ENCODE peak calls at places on chromosomes 13 and 19, in seven cellular contexts. R is left ventricle myocardium inferior; L is CD8-positive, alpha-beta T cell; B is psoas muscle; I is neural progenitor cell; X is stomach; K is colonic mucosa. H is an unnamed sample. For H3K36me3 and H3K27me3, the result is how much of the 10 kb centered on the place peaks cover.

GRCh38 chr13:46342538-46342937 is 44.5 kb downstream of the RUBCNL start:
- DNase-seq in R (no peak), L (no peak), B (no peak), I (no peak), X (no peak), K (no peak), H (no peak)

GRCh38 chr13:97574926-97575325 is 141.0 kb downstream of the RAP2A start:
- DNase-seq in R (peak), L (no peak), B (no peak), I (peak), X (no peak), K (peak), H (peak)

GRCh38 chr19:31263317-31263716 is 85.9 kb downstream of the TSHZ3 start:
- DNase-seq in R (no peak), L (no peak), B (no peak), I (no peak), X (peak), K (no peak), H (no peak)

GRCh38 chr13:102788683-102789082 is 10.1 kb downstream of the POGLUT2 start:
- DNase-seq in R (no peak), L (no peak), B (no peak), I (no peak), X (no peak), K (no peak), H (no peak)

GRCh38 chr13:58597552-58597951 is 966.0 kb downstream of the PCDH17 start:
- DNase-seq in R (no peak), L (no peak), B (no peak), I (no peak), X (no peak), K (no peak), H (no peak)

GRCh38 chr13:31890946-31891345 is 140.6 kb upstream of the FRY start:
- DNase-seq in R (no peak), L (no peak), B (no peak), I (no peak), X (no peak), K (no peak), H (no peak)

GRCh38 chr19:2618611-2619010 is 83.9 kb downstream of the GNG7 start:
- DNase-seq in R (peak), L (peak), B (peak), I (no peak), X (peak), K (peak), H (no peak)

GRCh38 chr13:41019578-41020347 is 647 bp upstream of the ELF1 start:
- DNase-seq in R (no peak), L (no peak), B (no peak), I (no peak), X (no peak), K (no peak), H (no peak)

GRCh38 chr19:39740395-39740794 is 2.6 kb upstream of the CLC start:
- DNase-seq in R (no peak), L (no peak), B (no peak), I (no peak), X (no peak), K (no peak), H (no peak)

GRCh38 chr13:107095876-107096275 is 527.9 kb upstream of the ARGLU1 start:
- DNase-seq in R (no peak), L (no peak), B (no peak), I (no peak), X (no peak), K (no peak), H (no peak)

GRCh38 chr13:30004204-30004603 is 153.8 kb upstream of the UBL3 start:
- DNase-seq in R (no peak), L (no peak), B (no peak), I (no peak), X (no peak), K (no peak), H (no peak)

GRCh38 chr19:36418287-36419001 is at the start of gene ZFP82:
- DNase-seq in R (peak), L (peak), B (peak), I (peak), X (peak), K (peak), H (peak)

GRCh38 chr19:858868-859843 is at the start of gene CFD:
- DNase-seq in R (peak), L (no peak), B (peak), I (no peak), X (peak), K (peak), H (peak)

GRCh38 chr13:51158365-51158764 is 47.3 kb upstream of the C13orf42 start:
- DNase-seq in R (no peak), L (no peak), B (no peak), I (no peak), X (no peak), K (no peak), H (no peak)

GRCh38 chr19:15124572-15125231 is 17.5 kb downstream of the SYDE1 start:
- DNase-seq in R (no peak), L (peak), B (peak), I (no peak), X (peak), K (peak), H (peak)

GRCh38 chr19:15123900-15124299 is 16.7 kb downstream of the SYDE1 start:
- DNase-seq in R (peak), L (no peak), B (peak), I (no peak), X (peak), K (peak), H (peak)

GRCh38 chr19:15128162-15128770 is 21.1 kb downstream of the SYDE1 start:
- DNase-seq in R (no peak), L (no peak), B (no peak), I (no peak), X (no peak), K (peak), H (no peak)

GRCh38 chr19:15125232-15126067 is 18.2 kb downstream of the SYDE1 start:
- DNase-seq in R (peak), L (peak), B (peak), I (peak), X (peak), K (peak), H (peak)

DNA sequence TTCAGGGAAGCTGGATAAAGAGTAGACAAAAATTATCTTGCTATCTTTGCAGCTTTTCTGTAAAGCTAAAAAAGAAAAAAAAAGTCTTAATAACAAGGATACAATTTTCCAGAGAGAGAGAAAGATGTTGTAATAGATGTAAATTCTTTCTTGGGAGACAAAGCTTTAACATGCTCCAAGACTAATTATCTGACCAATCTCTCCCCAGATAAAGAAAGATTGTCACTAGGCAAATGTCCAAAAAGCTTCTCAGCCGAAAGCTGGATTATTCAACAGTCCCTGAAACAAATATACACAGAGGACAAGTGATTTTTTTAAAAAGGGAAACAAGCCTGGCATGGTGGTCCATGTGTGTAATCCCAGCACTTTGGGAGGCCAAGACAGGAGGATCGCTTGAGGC is 19.3 kb downstream of the SYDE1 start:
- DNase-seq in R (no peak), L (no peak), B (no peak), I (no peak), X (no peak), K (no peak), H (no peak)
- H3K4me3 ChIP-seq in R (no peak), L (no peak), B (no peak), I (no peak), X (no peak), K (no peak), H (no peak)

GRCh38 chr19:11833541-11833940 is 15.0 kb upstream of the ZNF439 start:
- DNase-seq in R (no peak), L (no peak), B (no peak), I (no peak), X (no peak), K (no peak), H (no peak)
- H3K36me3 ChIP-seq in R (half or more), L (under half), B (under half), I (under half), X (half or more), K (under half), H (under half)

GRCh38 chr13:22926176-22927007 is 254.4 kb upstream of the SGCG start:
- DNase-seq in R (peak), L (no peak), B (peak), I (peak), X (no peak), K (peak), H (peak)

GRCh38 chr13:22931576-22931975 is 249.2 kb upstream of the SGCG start:
- DNase-seq in R (no peak), L (no peak), B (no peak), I (no peak), X (no peak), K (no peak), H (no peak)

GRCh38 chr13:22929391-22930126 is 251.2 kb upstream of the SGCG start:
- DNase-seq in R (no peak), L (no peak), B (no peak), I (no peak), X (no peak), K (no peak), H (no peak)

GRCh38 chr13:22927008-22927393 is 253.8 kb upstream of the SGCG start:
- DNase-seq in R (no peak), L (no peak), B (no peak), I (no peak), X (no peak), K (no peak), H (peak)
- H3K27me3 ChIP-seq in R (under half), L (under half), B (under half), I (under half), X (under half), K (under half), H (under half)

GRCh38 chr19:18774107-18774506 is 17.0 kb downstream of the COMP start:
- DNase-seq in R (no peak), L (no peak), B (no peak), I (no peak), X (no peak), K (no peak), H (no peak)
- H3K4me3 ChIP-seq in R (no peak), L (no peak), B (no peak), I (no peak), X (no peak), K (no peak), H (no peak)